ENCODE peak calls at places on chromosomes 13 and 19, in ten cellular contexts. E, J, W, B, C, M, L, N, K and F are unnamed samples.

GRCh38 chr13:32883501-32883900 is 132.7 kb upstream of the KL start:
- DNase-seq in E (no peak), J (no peak), W (no peak), B (no peak), C (no peak), M (no peak), L (no peak), N (no peak), K (no peak), F (no peak)

GRCh38 chr19:47005873-47006272 is 13.8 kb upstream of the NPAS1 start:
- DNase-seq in E (no peak), J (no peak), W (no peak), B (no peak), C (no peak), M (no peak), L (no peak), N (no peak), K (no peak), F (no peak)

GRCh38 chr13:94967183-94968039 is 255.1 kb upstream of the SOX21 start:
- DNase-seq in E (no peak), J (no peak), W (no peak), B (peak), C (no peak), M (no peak), L (no peak), N (no peak), K (peak), F (no peak)

GRCh38 chr19:55372316-55373081 is 2.2 kb upstream of the IL11 start:
- DNase-seq in E (no peak), J (no peak), W (no peak), B (peak), C (no peak), M (no peak), L (no peak), N (no peak), K (no peak), F (peak)

GRCh38 chr19:45978156-45978555 is 4.5 kb upstream of the NOVA2 start:
- DNase-seq in E (no peak), J (no peak), W (no peak), B (no peak), C (no peak), M (no peak), L (no peak), N (no peak), K (no peak), F (no peak)

GRCh38 chr13:103287659-103288058 is 221.4 kb upstream of the SLC10A2 start:
- DNase-seq in E (no peak), J (no peak), W (no peak), B (no peak), C (no peak), M (no peak), L (no peak), N (no peak), K (no peak), F (no peak)

GRCh38 chr13:29487466-29488454 is 107.7 kb downstream of the SLC7A1 start:
- DNase-seq in E (no peak), J (no peak), W (no peak), B (no peak), C (no peak), M (no peak), L (no peak), N (no peak), K (no peak), F (no peak)

GRCh38 chr13:102401305-102401704 is 543 bp downstream of the FGF14 start:
- DNase-seq in E (no peak), J (peak), W (no peak), B (no peak), C (no peak), M (no peak), L (no peak), N (no peak), K (no peak), F (no peak)

GRCh38 chr19:58056261-58056660 is 2.8 kb upstream of the ZNF135 start:
- DNase-seq in E (no peak), J (no peak), W (no peak), B (no peak), C (no peak), M (no peak), L (no peak), N (no peak), K (no peak), F (no peak)

GRCh38 chr19:3801412-3802096 is 15.4 kb upstream of the MATK start:
- DNase-seq in E (peak), J (no peak), W (peak), B (peak), C (peak), M (peak), L (no peak), N (peak), K (peak), F (no peak)

GRCh38 chr13:20171364-20171763 is 10.5 kb upstream of the GJA3 start:
- DNase-seq in E (no peak), J (no peak), W (no peak), B (no peak), C (no peak), M (no peak), L (no peak), N (no peak), K (no peak), F (no peak)

GRCh38 chr13:31138515-31138914 is 23.2 kb downstream of the HSPH1 start:
- DNase-seq in E (no peak), J (no peak), W (no peak), B (no peak), C (no peak), M (no peak), L (no peak), N (no peak), K (no peak), F (no peak)

GRCh38 chr13:104949840-104950805 is 1585.3 kb downstream of the EFNB2 start:
- DNase-seq in E (no peak), J (no peak), W (no peak), B (no peak), C (no peak), M (no peak), L (no peak), N (no peak), K (no peak), F (peak)

GRCh38 chr13:42548731-42549554 is 25.0 kb upstream of the TNFSF11 start:
- DNase-seq in E (no peak), J (no peak), W (no peak), B (peak), C (no peak), M (no peak), L (no peak), N (no peak), K (no peak), F (peak)

GRCh38 chr13:52949744-52950143 is 78.9 kb upstream of the OLFM4 start:
- DNase-seq in E (peak), J (no peak), W (no peak), B (no peak), C (no peak), M (no peak), L (no peak), N (no peak), K (peak), F (no peak)

GRCh38 chr13:97567510-97568243 is 133.7 kb downstream of the RAP2A start:
- DNase-seq in E (no peak), J (peak), W (peak), B (no peak), C (peak), M (no peak), L (no peak), N (no peak), K (no peak), F (peak)

GRCh38 chr13:39148513-39148961 is 110.3 kb downstream of the NHLRC3 start:
- DNase-seq in E (no peak), J (peak), W (no peak), B (peak), C (no peak), M (no peak), L (no peak), N (no peak), K (no peak), F (peak)